ENCODE peak calls at places on chromosomes 4 and X, in nine cellular contexts. One of them, this sample, is unnamed.

GRCh38 chr4:134202557-134202956 is 968 bp upstream of the PABPC4L start:
- DNase-seq in keratinocyte: no peak
- DNase-seq in progenitor cell of endocrine pancreas: no peak
- DNase-seq in AG09319: no peak
- DNase-seq in T1000: no peak
- DNase-seq in T-helper 2 cell: no peak
- DNase-seq in LoVo: peak; percentile 28
- DNase-seq in fibroblast of the conjunctiva: no peak
- DNase-seq in stimulated activated CD8-positive, alpha-beta memory T cell treated with anti-CD3 and anti-CD28 coated beads, Interleukin-15, amount 100 ng/mL, for 4 hours: no peak
- DNase-seq in this sample: no peak

GRCh38 chr4:10612476-10612875 is 72.1 kb downstream of the CLNK start:
- DNase-seq in keratinocyte: no peak
- DNase-seq in progenitor cell of endocrine pancreas: no peak
- DNase-seq in AG09319: no peak
- DNase-seq in T1000: no peak
- DNase-seq in T-helper 2 cell: no peak
- DNase-seq in LoVo: no peak
- DNase-seq in fibroblast of the conjunctiva: no peak
- DNase-seq in stimulated activated CD8-positive, alpha-beta memory T cell treated with anti-CD3 and anti-CD28 coated beads, Interleukin-15, amount 100 ng/mL, for 4 hours: no peak
- DNase-seq in this sample: no peak

GRCh38 chr4:138562544-138562961 is 320.4 kb upstream of the SLC7A11 start:
- DNase-seq in keratinocyte: no peak
- DNase-seq in progenitor cell of endocrine pancreas: no peak
- DNase-seq in AG09319: peak; percentile 20
- DNase-seq in T1000: no peak
- DNase-seq in T-helper 2 cell: no peak
- DNase-seq in LoVo: no peak
- DNase-seq in fibroblast of the conjunctiva: no peak
- DNase-seq in stimulated activated CD8-positive, alpha-beta memory T cell treated with anti-CD3 and anti-CD28 coated beads, Interleukin-15, amount 100 ng/mL, for 4 hours: no peak
- DNase-seq in this sample: no peak

GRCh38 chr4:24644983-24645764 is 60.8 kb upstream of the DHX15 start:
- DNase-seq in keratinocyte: no peak
- DNase-seq in progenitor cell of endocrine pancreas: no peak
- DNase-seq in AG09319: no peak
- DNase-seq in T1000: no peak
- DNase-seq in T-helper 2 cell: no peak
- DNase-seq in LoVo: no peak
- DNase-seq in fibroblast of the conjunctiva: no peak
- DNase-seq in stimulated activated CD8-positive, alpha-beta memory T cell treated with anti-CD3 and anti-CD28 coated beads, Interleukin-15, amount 100 ng/mL, for 4 hours: no peak
- DNase-seq in this sample: no peak

GRCh38 chrX:134933911-134934310 is 56.9 kb upstream of the SMIM10 start:
- DNase-seq in keratinocyte: no peak
- DNase-seq in progenitor cell of endocrine pancreas: no peak
- DNase-seq in AG09319: no peak
- DNase-seq in T1000: no peak
- DNase-seq in T-helper 2 cell: no peak
- DNase-seq in LoVo: no peak
- DNase-seq in fibroblast of the conjunctiva: no peak
- DNase-seq in stimulated activated CD8-positive, alpha-beta memory T cell treated with anti-CD3 and anti-CD28 coated beads, Interleukin-15, amount 100 ng/mL, for 4 hours: no peak
- DNase-seq in this sample: no peak

GRCh38 chr4:101960431-101960830 is 169.9 kb downstream of the BANK1 start:
- DNase-seq in keratinocyte: no peak
- DNase-seq in progenitor cell of endocrine pancreas: no peak
- DNase-seq in AG09319: no peak
- DNase-seq in T1000: no peak
- DNase-seq in T-helper 2 cell: no peak
- DNase-seq in LoVo: no peak
- DNase-seq in fibroblast of the conjunctiva: no peak
- DNase-seq in stimulated activated CD8-positive, alpha-beta memory T cell treated with anti-CD3 and anti-CD28 coated beads, Interleukin-15, amount 100 ng/mL, for 4 hours: no peak
- DNase-seq in this sample: no peak

GRCh38 chr4:86326399-86326798 is 33.5 kb downstream of the MAPK10 start:
- DNase-seq in keratinocyte: no peak
- DNase-seq in progenitor cell of endocrine pancreas: no peak
- DNase-seq in AG09319: no peak
- DNase-seq in T1000: no peak
- DNase-seq in T-helper 2 cell: no peak
- DNase-seq in LoVo: no peak
- DNase-seq in fibroblast of the conjunctiva: no peak
- DNase-seq in stimulated activated CD8-positive, alpha-beta memory T cell treated with anti-CD3 and anti-CD28 coated beads, Interleukin-15, amount 100 ng/mL, for 4 hours: no peak
- DNase-seq in this sample: no peak

GRCh38 chrX:24925430-24925829 is 90.3 kb downstream of the ARX start:
- DNase-seq in keratinocyte: no peak
- DNase-seq in progenitor cell of endocrine pancreas: no peak
- DNase-seq in AG09319: no peak
- DNase-seq in T1000: no peak
- DNase-seq in T-helper 2 cell: no peak
- DNase-seq in LoVo: no peak
- DNase-seq in fibroblast of the conjunctiva: peak; percentile 1
- DNase-seq in stimulated activated CD8-positive, alpha-beta memory T cell treated with anti-CD3 and anti-CD28 coated beads, Interleukin-15, amount 100 ng/mL, for 4 hours: no peak
- DNase-seq in this sample: no peak

GRCh38 chr4:142901166-142901662 is 55.1 kb upstream of the INPP4B start:
- DNase-seq in keratinocyte: no peak
- DNase-seq in progenitor cell of endocrine pancreas: no peak
- DNase-seq in AG09319: no peak
- DNase-seq in T1000: no peak
- DNase-seq in T-helper 2 cell: no peak
- DNase-seq in LoVo: no peak
- DNase-seq in fibroblast of the conjunctiva: no peak
- DNase-seq in stimulated activated CD8-positive, alpha-beta memory T cell treated with anti-CD3 and anti-CD28 coated beads, Interleukin-15, amount 100 ng/mL, for 4 hours: no peak
- DNase-seq in this sample: peak; percentile 7

This sample was measured in smooth muscle cell of the brain vasculature.